ENCODE peak calls at places on chromosomes 7 and 10, in six cellular contexts. P, B, S, Z, O and G are unnamed samples.

GRCh38 chr10:36066102-36066501 is 424.0 kb upstream of the FZD8 start:
- DNase-seq in B (no peak), S (no peak), Z (no peak), P (no peak), O (no peak), G (no peak)

GRCh38 chr10:22640351-22640750 is 74.0 kb downstream of the PIP4K2A start:
- DNase-seq in S (no peak), Z (no peak), P (peak; percentile 88), O (no peak), B (no peak), G (no peak)

GRCh38 chr10:17475661-17476060 is 21.3 kb upstream of the ST8SIA6 start:
- DNase-seq in O (no peak), B (no peak), P (no peak), S (no peak), Z (no peak), G (no peak)

GRCh38 chr7:884191-885003 is 8.0 kb downstream of the GET4 start:
- DNase-seq in P (no peak), S (no peak), B (no peak), Z (no peak), O (no peak), G (no peak)

GRCh38 chr10:77297370-77297692 is 340.3 kb downstream of the KCNMA1 start:
- DNase-seq in P (no peak), Z (peak; percentile 31), B (no peak), S (peak; percentile 72), O (peak; percentile 44), G (no peak)

GRCh38 chr10:93465806-93466675 is 16.1 kb downstream of the MYOF start:
- DNase-seq in Z (peak; percentile 85), B (no peak), P (no peak), O (peak; percentile 70), S (peak; percentile 92), G (no peak)

GRCh38 chr10:122854648-122855047 is 9.0 kb upstream of the CUZD1 start:
- DNase-seq in Z (peak; percentile 38), S (peak; percentile 72), B (no peak), P (no peak), O (no peak), G (no peak)

GRCh38 chr7:85119934-85120333 is 66.9 kb downstream of the SEMA3D start:
- DNase-seq in B (no peak), O (no peak), S (no peak), Z (no peak), P (no peak), G (no peak)

GRCh38 chr7:135199439-135199838 is 11.9 kb downstream of the WDR91 start:
- DNase-seq in P (no peak), Z (no peak), O (no peak), S (no peak), B (no peak), G (no peak)

GRCh38 chr7:13551503-13551902 is 438.0 kb downstream of the ETV1 start:
- DNase-seq in P (no peak), O (no peak), B (no peak), Z (no peak), S (no peak), G (no peak)

GRCh38 chr10:6409982-6410694 is 169.9 kb downstream of the PRKCQ start:
- DNase-seq in P (no peak), B (no peak), O (peak; percentile 40), Z (peak; percentile 76), S (peak; percentile 45), G (no peak)

GRCh38 chr10:79104264-79104954 is 35.6 kb downstream of the ZMIZ1 start:
- DNase-seq in O (no peak), Z (peak; percentile 72), P (no peak), S (peak; percentile 83), B (no peak), G (no peak)

GRCh38 chr10:99457808-99458207 is 27.4 kb upstream of the GOT1 start:
- DNase-seq in Z (no peak), B (no peak), P (no peak), S (peak; percentile 30), O (no peak), G (no peak)

GRCh38 chr10:77837248-77837924 is 89.2 kb downstream of the DLG5 start:
- DNase-seq in B (no peak), P (peak; percentile 92), S (no peak), Z (no peak), O (no peak), G (peak; percentile 35)

GRCh38 chr10:132749428-132749780 is 36.5 kb downstream of the NKX6-2 start:
- DNase-seq in O (no peak), B (no peak), P (no peak), Z (no peak), S (no peak), G (no peak)

GRCh38 chr10:86872757-86873156 is 84.7 kb downstream of the MMRN2 start:
- DNase-seq in Z (peak; percentile 67), S (peak; percentile 13), B (no peak), P (peak; percentile 17), O (no peak), G (no peak)

GRCh38 chr7:2353113-2353512 is 1.5 kb upstream of the EIF3B start:
- DNase-seq in P (no peak), Z (no peak), S (no peak), B (no peak), O (no peak), G (no peak)

GRCh38 chr7:121205777-121206176 is 123.0 kb upstream of the WNT16 start:
- DNase-seq in B (no peak), Z (no peak), O (no peak), P (no peak), S (no peak), G (no peak)

GRCh38 chr7:121212031-121212430 is 116.8 kb upstream of the WNT16 start:
- DNase-seq in P (no peak), S (no peak), O (no peak), Z (no peak), B (no peak), G (no peak)

GRCh38 chr7:121214652-121215051 is 114.1 kb upstream of the WNT16 start:
- DNase-seq in O (no peak), Z (no peak), B (no peak), P (no peak), S (no peak), G (no peak)

DNA sequence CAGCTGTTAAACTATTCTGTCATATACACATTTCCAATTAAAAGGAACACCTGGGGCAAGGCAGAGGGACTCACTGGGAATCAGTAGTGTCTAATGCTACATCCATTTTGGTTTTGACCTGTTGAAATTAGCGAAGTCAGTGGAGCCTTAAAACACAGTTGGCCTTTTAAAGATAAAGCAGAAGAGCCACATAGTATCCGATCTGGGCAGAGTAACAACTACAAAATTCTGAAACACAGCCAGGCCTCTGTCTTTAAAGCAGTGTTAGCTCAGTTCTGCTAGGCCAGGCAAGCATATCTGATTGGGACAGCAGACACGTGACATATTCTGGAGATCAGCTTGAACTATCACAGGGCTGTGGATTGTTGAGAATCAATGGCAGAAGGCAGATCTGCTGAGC is 117.5 kb upstream of the WNT16 start:
- DNase-seq in B (no peak), Z (no peak), O (no peak), S (no peak), P (no peak), G (no peak)
- TF ChIP-seq CTCF in B (no peak), Z (no peak), O (no peak), S (no peak), P (no peak), G (no peak)

GRCh38 chr7:87218941-87219544 is 489 bp downstream of the TMEM243 start:
- DNase-seq in P (peak; percentile 61), B (no peak), S (peak; percentile 56), Z (peak; percentile 72), O (peak; percentile 48), G (no peak)

GRCh38 chr7:87220026-87220733 is 648 bp upstream of the TMEM243 start:
- DNase-seq in O (peak; percentile 87), Z (peak; percentile 82), B (peak; percentile 49), S (peak; percentile 62), P (peak; percentile 90), G (peak; percentile 62)

GRCh38 chr7:87217983-87218653 is 1.4 kb downstream of the TMEM243 start:
- DNase-seq in S (no peak), O (no peak), P (no peak), B (no peak), Z (no peak), G (no peak)

GRCh38 chr7:87220734-87221215 is 1.2 kb upstream of the TMEM243 start:
- DNase-seq in Z (peak; percentile 25), S (peak; percentile 12), B (no peak), O (peak; percentile 53), P (peak; percentile 57), G (no peak)

GRCh38 chr7:87219545-87220025 is at the start of gene TMEM243:
- DNase-seq in S (peak; percentile 64), B (peak; percentile 45), O (peak; percentile 83), P (peak; percentile 67), Z (peak; percentile 79), G (peak; percentile 43)
- TF ChIP-seq CTCF in S (peak; percentile 2), B (no peak), O (peak; percentile 16), P (peak; percentile 21), Z (peak; percentile 22), G (peak; percentile 45)

DNA sequence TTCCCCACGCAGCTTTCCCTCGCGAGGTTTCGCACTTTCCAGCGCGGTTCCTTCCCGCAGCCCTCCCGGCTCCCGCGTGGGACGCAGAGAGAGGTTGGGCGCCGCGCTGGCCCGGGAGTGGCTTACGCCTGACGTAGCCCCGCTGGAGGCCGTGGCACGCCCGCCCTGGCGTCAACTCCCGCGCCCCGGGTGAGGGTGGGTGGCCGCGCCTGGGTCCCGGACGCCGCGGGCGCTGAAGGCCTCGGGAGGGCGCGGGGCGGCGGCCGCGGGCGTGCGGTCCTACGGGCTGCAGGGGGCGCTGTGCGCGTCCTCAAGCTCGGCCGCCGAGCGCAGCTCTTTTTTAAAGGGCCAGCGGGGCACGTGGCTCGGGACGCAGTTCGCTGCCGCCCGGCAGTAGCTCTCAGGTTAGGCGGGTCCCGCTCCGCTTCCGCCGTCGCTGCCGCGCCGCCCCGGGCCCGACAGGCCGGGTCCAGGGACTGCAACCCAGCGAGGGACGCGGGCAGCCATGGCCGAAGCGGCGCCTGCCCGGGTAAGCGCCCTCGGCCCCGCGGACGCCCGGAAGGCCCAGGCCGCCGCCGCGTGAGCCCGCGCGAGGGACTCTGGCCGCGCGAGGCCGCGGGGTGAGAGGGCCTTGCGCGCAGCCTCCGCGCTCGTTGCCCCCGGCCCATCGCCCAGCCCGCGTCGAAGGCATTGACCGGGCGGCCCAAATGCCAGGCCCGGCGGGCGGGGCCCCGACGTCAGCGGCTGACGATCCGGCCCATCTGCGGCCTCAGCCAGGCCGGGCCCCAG is at the start of gene ZNF783:
- DNase-seq in P (peak; percentile 97), S (peak; percentile 90), O (peak; percentile 95), Z (peak; percentile 95), B (peak; percentile 63), G (peak; percentile 70)
- TF ChIP-seq CTCF in P (peak; percentile 75), S (peak; percentile 56), O (peak; percentile 66), Z (peak; percentile 54), B (peak; percentile 80), G (peak; percentile 88)

DNA sequence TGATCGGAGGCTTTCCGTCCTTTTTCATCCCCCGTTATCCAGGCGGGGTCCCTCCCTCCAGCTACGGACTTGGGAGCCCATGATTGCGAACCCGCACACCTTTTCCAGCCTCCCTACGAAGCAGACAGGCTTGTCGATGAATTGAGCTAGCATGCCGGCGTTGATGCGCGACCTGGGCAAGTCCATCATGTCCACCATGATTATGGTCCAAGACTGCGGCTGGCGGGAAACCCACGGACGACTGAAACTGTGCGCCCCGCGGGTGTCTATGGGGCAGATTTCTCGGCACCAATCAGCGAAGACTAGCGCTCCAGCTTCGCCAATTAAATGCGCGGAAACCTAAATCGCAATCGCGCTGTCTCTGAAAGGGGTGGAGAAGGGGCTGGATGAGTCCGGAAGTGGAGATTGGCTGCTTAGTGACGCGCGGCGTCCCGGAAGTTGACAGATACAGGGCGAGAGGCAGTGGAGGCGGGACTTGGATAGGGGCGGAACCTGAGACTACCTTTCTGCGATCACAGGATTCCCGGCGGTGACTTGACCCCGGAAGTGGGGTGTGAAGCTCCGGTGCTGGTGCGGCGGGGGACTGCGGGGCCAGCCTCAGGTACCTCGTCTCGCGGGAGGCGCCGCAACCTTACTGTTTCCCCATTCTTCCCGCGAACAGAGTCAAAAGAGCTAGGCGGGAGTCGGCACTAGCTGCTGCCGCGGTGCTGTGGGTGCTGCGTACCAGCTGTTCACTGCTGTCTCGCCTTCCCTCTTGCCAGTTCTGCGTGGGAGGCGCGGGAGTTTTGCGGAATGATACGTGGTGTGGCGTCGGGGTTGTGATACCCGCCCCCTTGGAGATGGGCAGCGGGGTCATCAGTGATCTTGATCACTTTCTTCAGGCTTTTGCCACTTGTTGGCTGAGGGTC is at the start of gene UMAD1:
- DNase-seq in O (peak; percentile 99), Z (peak; percentile 99), S (peak; percentile 98), B (peak; percentile 90), P (peak; percentile 99), G (peak; percentile 85)
- TF ChIP-seq CTCF in O (no peak), Z (no peak), S (no peak), B (no peak), P (no peak), G (no peak)